ENCODE peak calls at places on chromosomes 16 and 17, in nine cellular contexts. Q, L, M, D, I, R, H, E and S are unnamed samples.

GRCh38 chr17:72004011-72004427 is 116.8 kb upstream of the SOX9 start:
- DNase-seq in I (no peak), D (no peak), H (peak; percentile 63), Q (no peak), L (peak; percentile 73), R (no peak), M (no peak), E (no peak), S (no peak)

GRCh38 chr16:2476345-2476720 is 1.4 kb downstream of the TBC1D24 start:
- DNase-seq in Q (no peak), D (no peak), E (no peak), R (no peak), M (no peak), L (no peak), I (no peak), H (no peak), S (no peak)

GRCh38 chr17:66283971-66284370 is 18.4 kb upstream of the PRKCA start:
- DNase-seq in H (no peak), M (no peak), R (no peak), Q (no peak), L (no peak), D (no peak), I (no peak), E (no peak), S (no peak)

GRCh38 chr17:68829211-68829610 is 126.0 kb downstream of the ABCA8 start:
- DNase-seq in D (no peak), I (no peak), Q (no peak), M (no peak), R (no peak), E (no peak), L (no peak), H (no peak), S (no peak)

GRCh38 chr17:1197781-1198490 is 18.2 kb upstream of the ABR start:
- DNase-seq in I (peak; percentile 50), H (no peak), Q (no peak), E (no peak), R (peak; percentile 96), L (peak; percentile 13), M (no peak), D (no peak), S (no peak)

GRCh38 chr17:14302421-14303099 is 1.7 kb downstream of the HS3ST3B1 start:
- DNase-seq in L (peak; percentile 96), Q (peak; percentile 59), R (peak; percentile 84), I (peak; percentile 95), H (peak; percentile 89), D (peak; percentile 89), E (peak; percentile 92), M (peak; percentile 95), S (peak; percentile 41)

GRCh38 chr17:43125967-43126910 is 1.1 kb upstream of the BRCA1 start:
- DNase-seq in Q (peak; percentile 7), D (peak; percentile 25), H (no peak), R (no peak), E (peak; percentile 63), M (peak; percentile 18), L (no peak), I (no peak), S (no peak)

GRCh38 chr17:78131172-78132085 is 858 bp downstream of the TMC8 start:
- DNase-seq in R (peak; percentile 70), I (no peak), L (peak; percentile 41), H (no peak), E (peak; percentile 81), Q (peak; percentile 35), D (no peak), M (peak; percentile 42), S (no peak)

GRCh38 chr16:80176114-80176513 is 364.7 kb upstream of the DYNLRB2 start:
- DNase-seq in I (no peak), E (no peak), Q (no peak), R (no peak), L (peak; percentile 46), D (no peak), M (no peak), H (no peak), S (no peak)

GRCh38 chr17:48577946-48578615 is at the start of gene HOXB4:
- DNase-seq in L (peak; percentile 90), I (peak; percentile 76), H (no peak), R (peak; percentile 85), D (peak; percentile 85), E (no peak), M (peak; percentile 74), Q (peak; percentile 80), S (no peak)

GRCh38 chr16:1757714-1758461 is 13.5 kb downstream of the NME3 start:
- DNase-seq in R (no peak), D (no peak), Q (no peak), H (no peak), I (no peak), E (no peak), M (no peak), L (no peak), S (no peak)

GRCh38 chr17:66441012-66441703 is 138.7 kb downstream of the PRKCA start:
- DNase-seq in H (no peak), R (peak; percentile 91), M (no peak), D (no peak), I (no peak), E (no peak), L (peak; percentile 34), Q (peak; percentile 92), S (no peak)

GRCh38 chr17:77343031-77343866 is 202.5 kb downstream of the SEC14L1 start:
- DNase-seq in L (no peak), R (no peak), M (no peak), E (no peak), H (no peak), D (no peak), I (no peak), Q (no peak), S (no peak)

GRCh38 chr17:36703860-36704266 is 102.5 kb downstream of the MRM1 start:
- DNase-seq in L (peak; percentile 46), R (peak; percentile 5), Q (peak; percentile 46), H (peak; percentile 15), D (peak; percentile 94), E (peak; percentile 37), I (peak; percentile 76), M (peak; percentile 94), S (no peak)

GRCh38 chr17:1878419-1879121 is 48.8 kb downstream of the RPA1 start:
- DNase-seq in H (peak; percentile 31), R (no peak), E (no peak), D (no peak), M (no peak), I (no peak), Q (no peak), L (peak; percentile 57), S (no peak)

GRCh38 chr16:67702130-67702529 is 17.0 kb downstream of the GFOD2 start:
- DNase-seq in R (no peak), H (no peak), I (no peak), D (no peak), Q (no peak), M (no peak), E (no peak), L (no peak), S (no peak)
- TF ChIP-seq EZH2phosphoT487 in R (no peak), H (no peak), I (no peak), D (no peak), Q (no peak), M (no peak), E (no peak), L (no peak), S (no peak)

GRCh38 chr17:40068129-40068581 is 5.4 kb downstream of the THRA start:
- DNase-seq in E (no peak), I (no peak), M (peak; percentile 2), D (no peak), R (no peak), H (peak; percentile 39), Q (no peak), L (peak; percentile 55), S (no peak)

GRCh38 chr17:40068584-40068916 is 5.8 kb downstream of the THRA start:
- DNase-seq in E (no peak), R (no peak), L (no peak), Q (peak; percentile 10), I (no peak), D (no peak), M (no peak), H (no peak), S (no peak)

GRCh38 chr17:40067710-40068109 is 4.9 kb downstream of the THRA start:
- DNase-seq in M (no peak), L (no peak), E (no peak), H (no peak), I (no peak), D (no peak), R (no peak), Q (no peak), S (no peak)

GRCh38 chr17:40069751-40070643 is 7.2 kb downstream of the THRA start:
- DNase-seq in E (peak; percentile 52), R (peak; percentile 61), L (peak; percentile 74), D (peak; percentile 55), Q (no peak), M (no peak), H (peak; percentile 25), I (peak; percentile 70), S (no peak)

GRCh38 chr17:40068917-40069750 is 6.4 kb downstream of the THRA start:
- DNase-seq in I (peak; percentile 93), D (peak; percentile 76), H (peak; percentile 25), L (peak; percentile 94), M (peak; percentile 60), R (peak; percentile 70), Q (peak; percentile 66), E (peak; percentile 76), S (no peak)
- TF ChIP-seq EZH2phosphoT487 in I (no peak), D (no peak), H (no peak), L (no peak), M (no peak), R (no peak), Q (no peak), E (no peak), S (no peak)

GRCh38 chr17:55532670-55533069 is 21.4 kb upstream of the SMIM36 start:
- DNase-seq in L (no peak), I (no peak), D (no peak), M (no peak), R (no peak), Q (no peak), H (no peak), E (no peak), S (no peak)

GRCh38 chr17:55530064-55530463 is 18.8 kb upstream of the SMIM36 start:
- DNase-seq in D (no peak), I (no peak), L (no peak), H (no peak), M (no peak), Q (no peak), E (no peak), R (no peak), S (no peak)

GRCh38 chr17:55524440-55525220 is 13.4 kb upstream of the SMIM36 start:
- DNase-seq in R (no peak), Q (no peak), E (no peak), L (no peak), I (no peak), M (no peak), H (no peak), D (no peak), S (no peak)

GRCh38 chr17:55531053-55531728 is 19.9 kb upstream of the SMIM36 start:
- DNase-seq in R (no peak), D (no peak), I (no peak), M (no peak), Q (no peak), H (no peak), E (no peak), L (no peak), S (no peak)

GRCh38 chr17:55527520-55528118 is 16.4 kb upstream of the SMIM36 start:
- DNase-seq in H (peak; percentile 70), I (peak; percentile 72), D (peak; percentile 75), R (peak; percentile 48), M (peak; percentile 76), Q (peak; percentile 13), L (peak; percentile 74), E (peak; percentile 74), S (peak; percentile 42)
- TF ChIP-seq EZH2phosphoT487 in H (no peak), I (no peak), D (no peak), R (no peak), M (no peak), Q (no peak), L (no peak), E (no peak), S (no peak)

GRCh38 chr16:27690604-27691003 is 140.7 kb downstream of the KATNIP start:
- DNase-seq in M (peak; percentile 47), L (peak; percentile 42), H (no peak), I (peak; percentile 30), Q (peak; percentile 24), E (no peak), D (peak; percentile 60), R (peak; percentile 11), S (peak; percentile 21)
- TF ChIP-seq EZH2phosphoT487 in M (no peak), L (no peak), H (no peak), I (no peak), Q (no peak), E (no peak), D (no peak), R (no peak), S (no peak)